ENCODE peak calls at places on chromosome 21, in nine cellular contexts. O, I, M, E, W, Y, Q, H and T are unnamed samples.

GRCh38 chr21:45016491-45017375 is 57.6 kb upstream of the ADARB1 start:
- DNase-seq in O (peak), I (peak), M (no peak), E (no peak), W (no peak), Y (no peak), Q (no peak), H (no peak), T (peak)

GRCh38 chr21:38913120-38913975 is 107.6 kb downstream of the ETS2 start:
- DNase-seq in O (peak), I (peak), M (peak), E (no peak), W (peak), Y (peak), Q (no peak), H (peak), T (peak)

GRCh38 chr21:43031121-43031624 is 44.5 kb downstream of the CBS start:
- DNase-seq in O (no peak), I (no peak), M (no peak), E (no peak), W (no peak), Y (no peak), Q (no peak), H (no peak), T (no peak)

GRCh38 chr21:29538115-29538514 is 239.4 kb downstream of the BACH1 start:
- DNase-seq in O (no peak), I (no peak), M (no peak), E (no peak), W (no peak), Y (peak), Q (no peak), H (no peak), T (no peak)

GRCh38 chr21:39317134-39318090 is 4.0 kb upstream of the BRWD1 start:
- DNase-seq in O (no peak), I (no peak), M (no peak), E (no peak), W (no peak), Y (no peak), Q (no peak), H (no peak), T (no peak)

GRCh38 chr21:43328171-43328570 is 98.8 kb downstream of the SIK1 start:
- DNase-seq in O (no peak), I (peak), M (no peak), E (no peak), W (no peak), Y (no peak), Q (no peak), H (no peak), T (no peak)

GRCh38 chr21:45937721-45938452 is 43.7 kb upstream of the COL6A1 start:
- DNase-seq in O (no peak), I (peak), M (no peak), E (no peak), W (no peak), Y (no peak), Q (no peak), H (no peak), T (no peak)

GRCh38 chr21:38448619-38449186 is 49.6 kb downstream of the ERG start:
- DNase-seq in O (no peak), I (no peak), M (no peak), E (no peak), W (no peak), Y (no peak), Q (no peak), H (no peak), T (no peak)

GRCh38 chr21:34733866-34734265 is 65.1 kb downstream of the CLIC6 start:
- DNase-seq in O (no peak), I (no peak), M (no peak), E (peak), W (no peak), Y (no peak), Q (no peak), H (no peak), T (no peak)

GRCh38 chr21:27771938-27772505 is 805.1 kb upstream of the ADAMTS5 start:
- DNase-seq in O (no peak), I (no peak), M (no peak), E (no peak), W (no peak), Y (no peak), Q (no peak), H (no peak), T (no peak)